ENCODE peak calls at places on chromosomes 13 and 19, in eight cellular contexts. T is brain microvascular endothelial cell, N is colonic mucosa, L is mammary epithelial cell, H is cardiac muscle cell, Z is IMR-90, U is upper lobe of right lung, F is esophagus muscularis mucosa. K is an unnamed sample.

GRCh38 chr19:39679056-39679790 is 23.5 kb downstream of the LGALS16 start:
- DNase-seq in T (no peak), N (no peak), L (no peak), H (no peak), Z (no peak), U (no peak), F (no peak), K (no peak)

GRCh38 chr19:33427801-33428626 is 54.5 kb downstream of the CEBPG start:
- DNase-seq in T (no peak), N (no peak), L (no peak), H (no peak), Z (no peak), U (peak), F (no peak), K (no peak)

GRCh38 chr13:32737111-32737571 is 150.9 kb downstream of the PDS5B start:
- DNase-seq in T (no peak), N (no peak), L (no peak), H (no peak), Z (no peak), U (no peak), F (no peak), K (no peak)

GRCh38 chr13:89568746-89569145 is 1778.7 kb upstream of the MIR17HG start:
- DNase-seq in T (no peak), N (no peak), L (no peak), H (no peak), Z (no peak), U (no peak), F (no peak), K (no peak)

GRCh38 chr19:57434386-57435061 is 601 bp upstream of the ZNF749 start:
- DNase-seq in T (no peak), N (no peak), L (no peak), H (no peak), Z (no peak), U (no peak), F (no peak), K (no peak)

GRCh38 chr13:21043898-21044297 is 17.5 kb downstream of the LATS2 start:
- DNase-seq in T (peak), N (no peak), L (no peak), H (peak), Z (peak), U (no peak), F (no peak), K (no peak)

GRCh38 chr19:32862173-32862572 is 7.4 kb downstream of the SLC7A9 start:
- DNase-seq in T (no peak), N (no peak), L (no peak), H (no peak), Z (no peak), U (peak), F (no peak), K (no peak)

GRCh38 chr13:44842158-44842557 is 147.1 kb downstream of the NUFIP1 start:
- DNase-seq in T (no peak), N (no peak), L (no peak), H (no peak), Z (peak), U (no peak), F (no peak), K (no peak)

GRCh38 chr13:101611491-101612475 is 159.3 kb downstream of the ITGBL1 start:
- DNase-seq in T (peak), N (no peak), L (no peak), H (no peak), Z (peak), U (no peak), F (no peak), K (no peak)

GRCh38 chr19:34734601-34735103 is 609 bp downstream of the ZNF181 start:
- DNase-seq in T (no peak), N (peak), L (no peak), H (no peak), Z (no peak), U (no peak), F (no peak), K (no peak)

GRCh38 chr13:23480324-23480723 is 46.8 kb upstream of the SACS start:
- DNase-seq in T (no peak), N (no peak), L (no peak), H (no peak), Z (no peak), U (no peak), F (no peak), K (no peak)

DNA sequence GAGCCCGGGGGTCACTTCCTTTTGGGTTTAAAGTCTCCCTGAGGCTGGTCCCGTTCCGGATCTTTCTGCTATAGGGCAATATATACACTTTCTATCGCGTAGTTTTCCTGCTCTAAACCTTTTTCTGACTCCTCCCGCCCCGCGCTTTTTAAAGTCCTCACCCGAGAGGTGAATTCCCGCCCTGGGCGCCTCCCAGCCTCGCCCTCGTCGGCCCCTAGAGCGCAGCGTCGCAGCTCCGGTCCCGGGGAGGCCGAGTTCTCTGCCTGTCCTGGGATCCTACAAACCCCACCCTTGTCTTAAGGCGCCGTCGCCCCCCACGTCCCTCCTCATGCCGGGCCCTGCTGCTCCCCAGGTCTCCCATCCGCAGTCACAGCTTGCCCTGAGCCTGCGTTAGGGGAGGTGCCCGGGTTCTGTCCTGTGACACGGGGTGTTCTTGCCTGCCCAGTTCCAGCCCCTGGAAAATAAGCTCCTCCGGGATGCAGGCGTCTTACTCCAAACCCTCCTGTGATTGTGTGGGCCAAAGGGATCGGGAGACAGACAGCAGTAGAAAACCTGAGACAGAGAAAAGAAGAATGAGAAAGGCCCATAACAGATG is 491 bp downstream of the ZNF525 start:
- DNase-seq in T (peak), N (peak), L (peak), H (peak), Z (no peak), U (no peak), F (no peak), K (no peak)
- H3K27ac ChIP-seq in T (no peak), N (peak), L (peak), H (no peak), Z (peak), U (peak), F (peak), K (peak)

DNA sequence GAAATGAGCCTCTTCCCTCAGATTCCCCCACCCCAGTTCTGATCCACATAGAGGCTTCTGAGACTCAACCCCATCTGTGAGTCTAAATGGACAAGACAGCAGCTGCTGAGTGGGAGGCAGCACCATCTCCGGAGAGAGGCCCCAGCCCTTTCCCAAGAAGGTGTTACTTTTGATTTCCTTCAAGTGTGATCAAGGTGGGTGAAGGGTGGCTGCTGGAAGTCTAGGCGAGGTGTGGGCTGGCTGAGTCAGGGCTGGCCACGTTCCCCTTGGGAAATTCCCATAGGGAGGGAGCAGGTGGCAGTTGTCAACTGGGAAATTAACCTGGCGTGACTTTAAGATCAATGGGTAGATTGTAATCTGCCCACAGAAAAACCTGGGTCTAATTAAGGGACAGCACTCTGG is 148.0 kb downstream of the FOXO1 start:
- DNase-seq in T (no peak), N (no peak), L (peak), H (no peak), Z (no peak), U (no peak), F (no peak), K (no peak)
- H3K27ac ChIP-seq in T (no peak), N (no peak), L (no peak), H (no peak), Z (no peak), U (no peak), F (no peak), K (no peak)

GRCh38 chr13:109730832-109731335 is 55.5 kb downstream of the IRS2 start:
- DNase-seq in T (no peak), N (no peak), L (no peak), H (no peak), Z (no peak), U (no peak), F (no peak), K (no peak)
- H3K27ac ChIP-seq in T (no peak), N (no peak), L (no peak), H (no peak), Z (no peak), U (no peak), F (no peak), K (no peak)

GRCh38 chr13:73521970-73522549 is 463.3 kb downstream of the KLF5 start:
- DNase-seq in T (no peak), N (no peak), L (no peak), H (no peak), Z (peak), U (no peak), F (no peak), K (no peak)
- H3K27ac ChIP-seq in T (no peak), N (no peak), L (no peak), H (no peak), Z (no peak), U (no peak), F (no peak), K (peak)

DNA sequence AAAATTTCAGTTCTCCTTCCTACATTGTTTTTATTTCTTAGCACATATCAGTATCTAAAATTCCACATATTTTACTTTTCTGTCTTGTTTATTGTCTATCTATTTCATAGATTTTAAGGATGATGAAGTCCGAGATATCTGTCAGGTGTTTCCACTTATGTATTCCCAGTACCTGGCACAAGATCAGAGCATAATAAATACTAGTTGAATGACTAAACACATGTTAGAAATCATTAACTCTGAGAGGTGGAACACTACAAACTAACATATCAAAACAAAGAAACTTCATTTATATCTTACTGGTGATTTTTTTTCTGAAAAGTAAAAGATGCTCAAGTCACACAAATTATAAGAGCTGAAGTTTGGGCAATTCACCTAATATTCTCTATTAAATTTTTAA is 1208.3 kb downstream of the PCDH9 start:
- DNase-seq in T (no peak), N (no peak), L (no peak), H (no peak), Z (no peak), U (no peak), F (no peak), K (no peak)
- H3K27ac ChIP-seq in T (no peak), N (no peak), L (no peak), H (no peak), Z (no peak), U (no peak), F (no peak), K (no peak)

GRCh38 chr13:95111608-95112007 is 189.6 kb downstream of the ABCC4 start:
- DNase-seq in T (no peak), N (no peak), L (no peak), H (no peak), Z (no peak), U (no peak), F (no peak), K (no peak)
- H3K27ac ChIP-seq in T (no peak), N (no peak), L (no peak), H (no peak), Z (no peak), U (no peak), F (no peak), K (no peak)

K was measured in epithelial cell of prostate.